ENCODE peak calls at places on chromosomes 4 and X, in eight cellular contexts. One of them, this sample, is unnamed.

GRCh38 chrX:140766024-140766611 is 56.6 kb downstream of the LINC00632 start:
- DNase-seq in right atrium auricular region: peak
- DNase-seq in aorta: peak
- DNase-seq in left ventricle myocardium inferior: no peak
- DNase-seq in thoracic aorta: no peak
- DNase-seq in transverse colon: peak
- DNase-seq in suprapubic skin: peak
- DNase-seq in heart right ventricle: peak
- DNase-seq in this sample: peak

GRCh38 chrX:118325453-118325852 is 20.5 kb upstream of the WDR44 start:
- DNase-seq in transverse colon: no peak
- DNase-seq in suprapubic skin: no peak
- DNase-seq in right atrium auricular region: no peak
- DNase-seq in heart right ventricle: no peak
- DNase-seq in left ventricle myocardium inferior: no peak
- DNase-seq in aorta: no peak
- DNase-seq in thoracic aorta: no peak
- DNase-seq in this sample: no peak

GRCh38 chr4:77579406-77580076 is 26.1 kb upstream of the CXCL13 start:
- DNase-seq in aorta: no peak
- DNase-seq in suprapubic skin: no peak
- DNase-seq in heart right ventricle: no peak
- DNase-seq in left ventricle myocardium inferior: no peak
- DNase-seq in transverse colon: no peak
- DNase-seq in thoracic aorta: no peak
- DNase-seq in right atrium auricular region: no peak
- DNase-seq in this sample: no peak

GRCh38 chr4:112119358-112119783 is 25.9 kb upstream of the FAM241A start:
- DNase-seq in left ventricle myocardium inferior: no peak
- DNase-seq in heart right ventricle: no peak
- DNase-seq in thoracic aorta: no peak
- DNase-seq in aorta: no peak
- DNase-seq in suprapubic skin: no peak
- DNase-seq in right atrium auricular region: no peak
- DNase-seq in transverse colon: no peak
- DNase-seq in this sample: no peak

GRCh38 chr4:165738571-165738970 is 134.5 kb upstream of the TLL1 start:
- DNase-seq in aorta: no peak
- DNase-seq in transverse colon: no peak
- DNase-seq in suprapubic skin: no peak
- DNase-seq in left ventricle myocardium inferior: no peak
- DNase-seq in heart right ventricle: no peak
- DNase-seq in thoracic aorta: no peak
- DNase-seq in right atrium auricular region: no peak
- DNase-seq in this sample: no peak

GRCh38 chrX:71650333-71650969 is 16.9 kb upstream of the LOC101059915 start:
- DNase-seq in heart right ventricle: no peak
- DNase-seq in thoracic aorta: no peak
- DNase-seq in aorta: no peak
- DNase-seq in left ventricle myocardium inferior: no peak
- DNase-seq in suprapubic skin: no peak
- DNase-seq in transverse colon: peak
- DNase-seq in right atrium auricular region: no peak
- DNase-seq in this sample: peak

GRCh38 chrX:19034025-19034424 is 50.1 kb upstream of the PHKA2 start:
- DNase-seq in suprapubic skin: no peak
- DNase-seq in aorta: no peak
- DNase-seq in transverse colon: no peak
- DNase-seq in right atrium auricular region: no peak
- DNase-seq in thoracic aorta: no peak
- DNase-seq in heart right ventricle: no peak
- DNase-seq in left ventricle myocardium inferior: no peak
- DNase-seq in this sample: no peak

GRCh38 chrX:63761639-63762038 is 23.4 kb downstream of the ARHGEF9 start:
- DNase-seq in transverse colon: no peak
- DNase-seq in aorta: no peak
- DNase-seq in heart right ventricle: no peak
- DNase-seq in right atrium auricular region: no peak
- DNase-seq in thoracic aorta: no peak
- DNase-seq in left ventricle myocardium inferior: no peak
- DNase-seq in suprapubic skin: no peak
- DNase-seq in this sample: no peak

GRCh38 chrX:30060718-30061117 is 154.6 kb upstream of the MAGEB2 start:
- DNase-seq in transverse colon: no peak
- DNase-seq in suprapubic skin: no peak
- DNase-seq in thoracic aorta: no peak
- DNase-seq in right atrium auricular region: no peak
- DNase-seq in aorta: no peak
- DNase-seq in heart right ventricle: no peak
- DNase-seq in left ventricle myocardium inferior: no peak
- DNase-seq in this sample: no peak

GRCh38 chr4:121950680-121951569 is 935 bp downstream of the TRPC3 start:
- DNase-seq in transverse colon: peak
- DNase-seq in suprapubic skin: no peak
- DNase-seq in aorta: peak
- DNase-seq in left ventricle myocardium inferior: no peak
- DNase-seq in thoracic aorta: no peak
- DNase-seq in right atrium auricular region: no peak
- DNase-seq in heart right ventricle: peak
- DNase-seq in this sample: peak

GRCh38 chr4:132085105-132085504 is 1064.0 kb upstream of the PCDH10 start:
- DNase-seq in suprapubic skin: no peak
- DNase-seq in thoracic aorta: no peak
- DNase-seq in aorta: no peak
- DNase-seq in heart right ventricle: no peak
- DNase-seq in right atrium auricular region: no peak
- DNase-seq in left ventricle myocardium inferior: no peak
- DNase-seq in transverse colon: no peak
- DNase-seq in this sample: no peak

GRCh38 chr4:156560701-156561100 is 410.9 kb downstream of the PDGFC start:
- DNase-seq in left ventricle myocardium inferior: no peak
- DNase-seq in thoracic aorta: no peak
- DNase-seq in heart right ventricle: no peak
- DNase-seq in right atrium auricular region: no peak
- DNase-seq in aorta: no peak
- DNase-seq in transverse colon: no peak
- DNase-seq in suprapubic skin: no peak
- DNase-seq in this sample: no peak

GRCh38 chrX:48890934-48891401 is 6.6 kb downstream of the TIMM17B start:
- DNase-seq in right atrium auricular region: no peak
- DNase-seq in thoracic aorta: no peak
- DNase-seq in transverse colon: no peak
- DNase-seq in left ventricle myocardium inferior: peak
- DNase-seq in aorta: no peak
- DNase-seq in suprapubic skin: peak
- DNase-seq in heart right ventricle: no peak
- DNase-seq in this sample: no peak

GRCh38 chr4:86141166-86141565 is 218.7 kb downstream of the MAPK10 start:
- DNase-seq in aorta: no peak
- DNase-seq in suprapubic skin: no peak
- DNase-seq in heart right ventricle: no peak
- DNase-seq in transverse colon: no peak
- DNase-seq in thoracic aorta: no peak
- DNase-seq in right atrium auricular region: no peak
- DNase-seq in left ventricle myocardium inferior: no peak
- DNase-seq in this sample: no peak

GRCh38 chr4:126071346-126072333 is 756.9 kb downstream of the FAT4 start:
- DNase-seq in thoracic aorta: no peak
- DNase-seq in left ventricle myocardium inferior: no peak
- DNase-seq in right atrium auricular region: no peak
- DNase-seq in transverse colon: no peak
- DNase-seq in heart right ventricle: no peak
- DNase-seq in suprapubic skin: no peak
- DNase-seq in aorta: no peak
- DNase-seq in this sample: no peak

GRCh38 chr4:31458813-31459212 is 738.6 kb downstream of the PCDH7 start:
- DNase-seq in thoracic aorta: no peak
- DNase-seq in aorta: no peak
- DNase-seq in left ventricle myocardium inferior: no peak
- DNase-seq in right atrium auricular region: no peak
- DNase-seq in transverse colon: no peak
- DNase-seq in suprapubic skin: no peak
- DNase-seq in heart right ventricle: no peak
- DNase-seq in this sample: no peak

GRCh38 chr4:142615324-142615665 is 230.8 kb downstream of the INPP4B start:
- DNase-seq in left ventricle myocardium inferior: no peak
- DNase-seq in heart right ventricle: no peak
- DNase-seq in right atrium auricular region: no peak
- DNase-seq in suprapubic skin: no peak
- DNase-seq in transverse colon: no peak
- DNase-seq in thoracic aorta: no peak
- DNase-seq in aorta: no peak
- DNase-seq in this sample: no peak

GRCh38 chr4:15233626-15234025 is 194.2 kb upstream of the C1QTNF7 start:
- DNase-seq in heart right ventricle: no peak
- DNase-seq in right atrium auricular region: no peak
- DNase-seq in left ventricle myocardium inferior: no peak
- DNase-seq in suprapubic skin: no peak
- DNase-seq in thoracic aorta: no peak
- DNase-seq in aorta: no peak
- DNase-seq in transverse colon: no peak
- DNase-seq in this sample: no peak

GRCh38 chrX:121000589-121000988 is 15.0 kb upstream of the CT47A1 start:
- DNase-seq in left ventricle myocardium inferior: no peak
- DNase-seq in suprapubic skin: no peak
- DNase-seq in aorta: no peak
- DNase-seq in right atrium auricular region: no peak
- DNase-seq in heart right ventricle: no peak
- DNase-seq in transverse colon: no peak
- DNase-seq in thoracic aorta: no peak
- DNase-seq in this sample: no peak

GRCh38 chr4:148288448-148288847 is 153.8 kb downstream of the NR3C2 start:
- DNase-seq in aorta: no peak
- DNase-seq in transverse colon: no peak
- DNase-seq in right atrium auricular region: no peak
- DNase-seq in thoracic aorta: no peak
- DNase-seq in suprapubic skin: no peak
- DNase-seq in heart right ventricle: peak
- DNase-seq in left ventricle myocardium inferior: peak
- DNase-seq in this sample: no peak

GRCh38 chr4:46648088-46648744 is 258.3 kb upstream of the GABRA2 start:
- DNase-seq in heart right ventricle: no peak
- DNase-seq in suprapubic skin: no peak
- DNase-seq in aorta: no peak
- DNase-seq in right atrium auricular region: no peak
- DNase-seq in thoracic aorta: no peak
- DNase-seq in transverse colon: peak
- DNase-seq in left ventricle myocardium inferior: no peak
- DNase-seq in this sample: peak

GRCh38 chrX:115174548-115174947 is 14.7 kb upstream of the RBMXL3 start:
- DNase-seq in thoracic aorta: no peak
- DNase-seq in left ventricle myocardium inferior: no peak
- DNase-seq in transverse colon: no peak
- DNase-seq in aorta: no peak
- DNase-seq in right atrium auricular region: no peak
- DNase-seq in suprapubic skin: no peak
- DNase-seq in heart right ventricle: no peak
- DNase-seq in this sample: no peak

GRCh38 chr4:170391066-170391754 is 301.5 kb upstream of the AADAT start:
- DNase-seq in right atrium auricular region: no peak
- DNase-seq in aorta: no peak
- DNase-seq in suprapubic skin: no peak
- DNase-seq in left ventricle myocardium inferior: no peak
- DNase-seq in transverse colon: no peak
- DNase-seq in heart right ventricle: no peak
- DNase-seq in thoracic aorta: no peak
- DNase-seq in this sample: peak

GRCh38 chr4:7353046-7353790 is 81.5 kb downstream of the PSAPL1 start:
- DNase-seq in suprapubic skin: no peak
- DNase-seq in left ventricle myocardium inferior: no peak
- DNase-seq in heart right ventricle: no peak
- DNase-seq in thoracic aorta: no peak
- DNase-seq in aorta: peak
- DNase-seq in transverse colon: no peak
- DNase-seq in right atrium auricular region: no peak
- DNase-seq in this sample: no peak
- H3K27ac ChIP-seq in suprapubic skin: no peak
- H3K27ac ChIP-seq in left ventricle myocardium inferior: no peak
- H3K27ac ChIP-seq in heart right ventricle: no peak
- H3K27ac ChIP-seq in thoracic aorta: no peak
- H3K27ac ChIP-seq in aorta: no peak
- H3K27ac ChIP-seq in transverse colon: no peak
- H3K27ac ChIP-seq in right atrium auricular region: no peak
- H3K27ac ChIP-seq in this sample: no peak

GRCh38 chr4:38672247-38673071 is 8.5 kb downstream of the KLF3 start:
- DNase-seq in thoracic aorta: no peak
- DNase-seq in right atrium auricular region: no peak
- DNase-seq in left ventricle myocardium inferior: no peak
- DNase-seq in heart right ventricle: no peak
- DNase-seq in suprapubic skin: no peak
- DNase-seq in aorta: no peak
- DNase-seq in transverse colon: no peak
- DNase-seq in this sample: peak
- H3K4me3 ChIP-seq in thoracic aorta: peak
- H3K4me3 ChIP-seq in right atrium auricular region: peak
- H3K4me3 ChIP-seq in left ventricle myocardium inferior: peak
- H3K4me3 ChIP-seq in heart right ventricle: peak
- H3K4me3 ChIP-seq in suprapubic skin: peak
- H3K4me3 ChIP-seq in aorta: no peak
- H3K4me3 ChIP-seq in transverse colon: no peak
- H3K4me3 ChIP-seq in this sample: no peak

GRCh38 chr4:6207602-6208001 is 7.3 kb upstream of the JAKMIP1 start:
- DNase-seq in suprapubic skin: no peak
- DNase-seq in transverse colon: no peak
- DNase-seq in heart right ventricle: no peak
- DNase-seq in thoracic aorta: no peak
- DNase-seq in right atrium auricular region: no peak
- DNase-seq in left ventricle myocardium inferior: no peak
- DNase-seq in aorta: no peak
- DNase-seq in this sample: no peak

GRCh38 chr4:6205973-6206372 is 5.6 kb upstream of the JAKMIP1 start:
- DNase-seq in left ventricle myocardium inferior: no peak
- DNase-seq in aorta: no peak
- DNase-seq in right atrium auricular region: no peak
- DNase-seq in thoracic aorta: no peak
- DNase-seq in transverse colon: no peak
- DNase-seq in heart right ventricle: no peak
- DNase-seq in suprapubic skin: no peak
- DNase-seq in this sample: no peak

GRCh38 chr4:6206771-6207290 is 6.5 kb upstream of the JAKMIP1 start:
- DNase-seq in thoracic aorta: no peak
- DNase-seq in suprapubic skin: no peak
- DNase-seq in aorta: no peak
- DNase-seq in heart right ventricle: no peak
- DNase-seq in left ventricle myocardium inferior: no peak
- DNase-seq in right atrium auricular region: no peak
- DNase-seq in transverse colon: no peak
- DNase-seq in this sample: no peak

GRCh38 chr4:6205584-6205965 is 5.2 kb upstream of the JAKMIP1 start:
- DNase-seq in heart right ventricle: no peak
- DNase-seq in left ventricle myocardium inferior: no peak
- DNase-seq in suprapubic skin: no peak
- DNase-seq in right atrium auricular region: no peak
- DNase-seq in thoracic aorta: no peak
- DNase-seq in transverse colon: no peak
- DNase-seq in aorta: no peak
- DNase-seq in this sample: no peak

GRCh38 chr4:6208416-6208815 is 8.1 kb upstream of the JAKMIP1 start:
- DNase-seq in right atrium auricular region: no peak
- DNase-seq in heart right ventricle: no peak
- DNase-seq in thoracic aorta: no peak
- DNase-seq in transverse colon: no peak
- DNase-seq in aorta: no peak
- DNase-seq in left ventricle myocardium inferior: no peak
- DNase-seq in suprapubic skin: no peak
- DNase-seq in this sample: no peak
- H3K27ac ChIP-seq in right atrium auricular region: no peak
- H3K27ac ChIP-seq in heart right ventricle: no peak
- H3K27ac ChIP-seq in thoracic aorta: no peak
- H3K27ac ChIP-seq in transverse colon: no peak
- H3K27ac ChIP-seq in aorta: no peak
- H3K27ac ChIP-seq in left ventricle myocardium inferior: no peak
- H3K27ac ChIP-seq in suprapubic skin: no peak
- H3K27ac ChIP-seq in this sample: no peak

GRCh38 chrX:111409326-111409725 is 2.7 kb downstream of the DCX start:
- DNase-seq in left ventricle myocardium inferior: no peak
- DNase-seq in thoracic aorta: no peak
- DNase-seq in aorta: no peak
- DNase-seq in heart right ventricle: no peak
- DNase-seq in right atrium auricular region: no peak
- DNase-seq in suprapubic skin: no peak
- DNase-seq in transverse colon: no peak
- DNase-seq in this sample: no peak
- H3K4me3 ChIP-seq in left ventricle myocardium inferior: no peak
- H3K4me3 ChIP-seq in thoracic aorta: no peak
- H3K4me3 ChIP-seq in aorta: no peak
- H3K4me3 ChIP-seq in heart right ventricle: no peak
- H3K4me3 ChIP-seq in right atrium auricular region: no peak
- H3K4me3 ChIP-seq in suprapubic skin: no peak
- H3K4me3 ChIP-seq in transverse colon: no peak
- H3K4me3 ChIP-seq in this sample: peak